ENCODE peak calls at places on chromosome 5, in eight cellular contexts. I is H7; U is CD8-positive, alpha-beta T cell; Y is HepG2; O is NCI-H1092; G is C1 segment of cervical spinal cord; Q is activated CD4-positive, CD25-positive, alpha-beta regulatory T cell treated with anti-CD3 and anti-CD28 coated beads, Interleukin-2, amount 50 U/mL, for 72 hours; E is MCF 10A. M is an unnamed sample.

GRCh38 chr5:43007246-43007910 is 32.7 kb downstream of the ANXA2R start:
- DNase-seq in I (peak; percentile 78), U (peak; percentile 74), Y (peak; percentile 75), O (peak; percentile 78), G (peak; percentile 76), Q (peak; percentile 71), E (peak; percentile 82), M (no peak)

GRCh38 chr5:178237431-178238312 is 5.1 kb upstream of the PHYKPL start:
- DNase-seq in I (no peak), U (no peak), Y (no peak), O (no peak), G (no peak), Q (no peak), E (peak; percentile 89), M (no peak)

GRCh38 chr5:88509403-88509802 is 240.8 kb upstream of the TMEM161B start:
- DNase-seq in I (no peak), U (no peak), Y (no peak), O (no peak), G (no peak), Q (no peak), E (no peak), M (no peak)

GRCh38 chr5:154737667-154738320 is 17.4 kb upstream of the LARP1 start:
- DNase-seq in I (no peak), U (no peak), Y (peak; percentile 62), O (no peak), G (no peak), Q (no peak), E (no peak), M (no peak)

GRCh38 chr5:78287833-78288232 is 6.7 kb downstream of the AP3B1 start:
- DNase-seq in I (no peak), U (no peak), Y (no peak), O (no peak), G (no peak), Q (no peak), E (peak; percentile 59), M (peak; percentile 52)

GRCh38 chr5:114238771-114239313 is 123.0 kb upstream of the KCNN2 start:
- DNase-seq in I (no peak), U (no peak), Y (no peak), O (no peak), G (no peak), Q (no peak), E (no peak), M (peak; percentile 42)

GRCh38 chr5:82734291-82734690 is 342.9 kb downstream of the TMEM167A start:
- DNase-seq in I (no peak), U (no peak), Y (no peak), O (no peak), G (no peak), Q (no peak), E (no peak), M (no peak)

GRCh38 chr5:149871471-149871870 is 73.1 kb downstream of the PDE6A start:
- DNase-seq in I (no peak), U (no peak), Y (no peak), O (no peak), G (no peak), Q (no peak), E (no peak), M (no peak)

GRCh38 chr5:81233080-81233634 is at the start of gene CKMT2:
- DNase-seq in I (peak; percentile 92), U (no peak), Y (peak; percentile 33), O (no peak), G (peak; percentile 58), Q (no peak), E (no peak), M (no peak)

GRCh38 chr5:177308740-177309139 is 3.0 kb downstream of the MXD3 start:
- DNase-seq in I (no peak), U (no peak), Y (no peak), O (no peak), G (no peak), Q (no peak), E (no peak), M (no peak)

GRCh38 chr5:55638455-55638854 is 73.7 kb downstream of the SLC38A9 start:
- DNase-seq in I (no peak), U (no peak), Y (no peak), O (no peak), G (no peak), Q (no peak), E (no peak), M (no peak)

GRCh38 chr5:74016373-74016772 is 390.4 kb downstream of the ARHGEF28 start:
- DNase-seq in I (peak; percentile 9), U (no peak), Y (peak; percentile 5), O (no peak), G (no peak), Q (no peak), E (peak; percentile 45), M (no peak)

GRCh38 chr5:177981296-177982071 is 14.6 kb downstream of the PROP1 start:
- DNase-seq in I (peak; percentile 47), U (no peak), Y (no peak), O (no peak), G (no peak), Q (no peak), E (no peak), M (no peak)

GRCh38 chr5:133421394-133421793 is 190.9 kb downstream of the FSTL4 start:
- DNase-seq in I (peak; percentile 82), U (no peak), Y (no peak), O (no peak), G (no peak), Q (no peak), E (peak; percentile 63), M (no peak)